ENCODE peak calls at places on chromosomes 1 and 21, in seven cellular contexts. A is HCEC 1CT, G is neural progenitor cell, C is NCI-H1105, B is RPMI7951, Y is hypothalamus, J is Kasumi-1. F is an unnamed sample.

GRCh38 chr1:242086093-242086492 is 87.2 kb upstream of the MAP1LC3C start:
- DNase-seq in A (no peak), C (no peak), Y (no peak), B (no peak), G (peak), J (no peak), F (no peak)

GRCh38 chr1:228374711-228375577 is 31.7 kb downstream of the TRIM11 start:
- DNase-seq in C (no peak), Y (peak), A (peak), G (no peak), J (no peak), B (peak), F (no peak)

GRCh38 chr1:113538225-113538624 is 147.9 kb downstream of the MAGI3 start:
- DNase-seq in A (no peak), Y (no peak), J (no peak), G (no peak), C (no peak), B (peak), F (no peak)

GRCh38 chr21:37263827-37264226 is 3.3 kb downstream of the VPS26C start:
- DNase-seq in B (peak), A (no peak), J (no peak), G (no peak), C (no peak), Y (no peak), F (no peak)

GRCh38 chr1:177069489-177069888 is 95.0 kb downstream of the ASTN1 start:
- DNase-seq in G (no peak), B (no peak), C (no peak), J (no peak), Y (no peak), A (no peak), F (no peak)

GRCh38 chr1:16920951-16921350 is 780 bp upstream of the CROCC start:
- DNase-seq in A (no peak), G (no peak), B (no peak), J (no peak), C (no peak), Y (no peak), F (no peak)

GRCh38 chr1:233473549-233474204 is 140.2 kb upstream of the KCNK1 start:
- DNase-seq in Y (no peak), B (no peak), G (no peak), J (no peak), C (no peak), A (no peak), F (no peak)

GRCh38 chr21:46131721-46132651 is 23.4 kb downstream of the FTCD start:
- DNase-seq in Y (no peak), C (no peak), J (no peak), A (no peak), G (no peak), B (no peak), F (no peak)

GRCh38 chr1:82245345-82246014 is 444.7 kb downstream of the ADGRL2 start:
- DNase-seq in C (no peak), B (no peak), G (no peak), Y (no peak), A (no peak), J (no peak), F (no peak)

GRCh38 chr1:90591970-90592356 is 125.1 kb downstream of the BARHL2 start:
- DNase-seq in B (no peak), Y (no peak), G (peak), J (no peak), A (no peak), C (no peak), F (no peak)

GRCh38 chr1:26820784-26821269 is 5.7 kb upstream of the ZDHHC18 start:
- DNase-seq in J (peak), A (no peak), B (no peak), C (no peak), G (no peak), Y (no peak), F (no peak)

GRCh38 chr1:242774256-242774655 is 249.8 kb upstream of the PLD5 start:
- DNase-seq in Y (no peak), C (no peak), G (no peak), A (no peak), B (no peak), J (no peak), F (no peak)

GRCh38 chr1:53326088-53326597 is 1.7 kb downstream of the LRP8 start:
- DNase-seq in G (peak), Y (peak), C (peak), B (peak), J (peak), A (peak), F (peak)

GRCh38 chr1:232598133-232598532 is 31.8 kb downstream of the SIPA1L2 start:
- DNase-seq in J (no peak), A (no peak), B (no peak), Y (no peak), G (no peak), C (no peak), F (no peak)

GRCh38 chr1:62800825-62801306 is 16.9 kb downstream of the ATG4C start:
- DNase-seq in A (peak), J (peak), Y (no peak), G (no peak), C (no peak), B (no peak), F (no peak)

GRCh38 chr1:46368781-46369180 is 25.3 kb upstream of the FAAH start:
- DNase-seq in A (no peak), J (no peak), G (no peak), B (no peak), C (no peak), Y (no peak), F (peak)

GRCh38 chr1:117147856-117148588 is 26.5 kb upstream of the TRIM45 start:
- DNase-seq in C (peak), J (no peak), Y (no peak), A (no peak), B (peak), G (no peak), F (no peak)

GRCh38 chr1:155695107-155695506 is 6.2 kb downstream of the DAP3 start:
- DNase-seq in G (no peak), Y (no peak), J (no peak), C (no peak), B (no peak), A (no peak), F (no peak)

GRCh38 chr1:201655243-201655642 is 116.3 kb downstream of the NAV1 start:
- DNase-seq in B (peak), G (peak), J (peak), C (no peak), Y (no peak), A (peak), F (no peak)

GRCh38 chr1:206117151-206117948 is at the start of gene AVPR1B:
- DNase-seq in J (peak), C (peak), B (peak), A (no peak), Y (peak), G (peak), F (no peak)

GRCh38 chr1:192793983-192794767 is 14.7 kb upstream of the RGS2 start:
- DNase-seq in J (no peak), A (peak), Y (no peak), B (no peak), C (no peak), G (no peak), F (no peak)

GRCh38 chr1:61058477-61059245 is 23.7 kb upstream of the NFIA start:
- DNase-seq in B (no peak), Y (no peak), J (no peak), G (no peak), C (no peak), A (peak), F (no peak)

GRCh38 chr1:1116701-1117468 is 996 bp upstream of the C1orf159 start:
- DNase-seq in Y (no peak), A (no peak), J (no peak), C (peak), G (peak), B (peak), F (no peak)

GRCh38 chr1:88210088-88210825 is 473.8 kb upstream of the PKN2 start:
- DNase-seq in A (no peak), B (no peak), G (no peak), Y (no peak), J (no peak), C (no peak), F (no peak)

GRCh38 chr1:203161175-203161574 is 14.5 kb downstream of the MYBPH start:
- DNase-seq in C (no peak), Y (no peak), J (no peak), B (no peak), G (no peak), A (no peak), F (no peak)

GRCh38 chr1:29415156-29415830 is 179.0 kb downstream of the PTPRU start:
- DNase-seq in G (peak), J (no peak), Y (no peak), B (peak), C (no peak), A (no peak), F (no peak)

GRCh38 chr1:159877695-159878444 is 15.4 kb upstream of the VSIG8 start:
- DNase-seq in C (peak), B (no peak), A (no peak), G (no peak), J (no peak), Y (no peak), F (no peak)

GRCh38 chr1:186897008-186897407 is 68.3 kb downstream of the PLA2G4A start:
- DNase-seq in J (no peak), A (no peak), G (no peak), Y (no peak), B (no peak), C (no peak), F (no peak)

GRCh38 chr1:10178602-10179407 is 31.6 kb upstream of the KIF1B start:
- DNase-seq in G (peak), B (no peak), A (no peak), Y (no peak), C (no peak), J (no peak), F (no peak)

GRCh38 chr1:236760480-236760879 is 34.6 kb upstream of the MTR start:
- DNase-seq in A (no peak), C (no peak), J (no peak), Y (no peak), G (no peak), B (peak), F (no peak)

GRCh38 chr1:186304982-186305949 is 69.8 kb downstream of the TPR start:
- DNase-seq in B (peak), A (peak), J (peak), Y (no peak), C (no peak), G (peak), F (no peak)

GRCh38 chr1:10514490-10515235 is 39.9 kb downstream of the PEX14 start:
- DNase-seq in J (peak), C (peak), Y (no peak), B (peak), G (peak), A (peak), F (no peak)

GRCh38 chr1:143735764-143736461 is 235.9 kb downstream of the FAM72C start:
- DNase-seq in B (no peak), Y (peak), A (no peak), C (no peak), G (no peak), J (no peak), F (no peak)

GRCh38 chr1:59674605-59675004 is 140.1 kb upstream of the HOOK1 start:
- DNase-seq in A (peak), G (no peak), J (peak), Y (no peak), B (peak), C (no peak), F (no peak)

GRCh38 chr1:152111515-152111968 is 3.7 kb downstream of the TCHH start:
- DNase-seq in B (peak), G (peak), A (no peak), J (peak), C (peak), Y (no peak), F (no peak)

GRCh38 chr1:40353081-40353480 is 20.4 kb upstream of the SMAP2 start:
- DNase-seq in J (no peak), G (no peak), B (no peak), C (no peak), A (no peak), Y (no peak), F (no peak)

GRCh38 chr1:154557939-154558609 is 388 bp downstream of the UBE2Q1 start:
- DNase-seq in B (peak), G (no peak), J (no peak), C (no peak), Y (no peak), A (peak), F (no peak)

GRCh38 chr1:19384113-19384512 is 72.0 kb downstream of the SLC66A1 start:
- DNase-seq in J (no peak), A (no peak), C (no peak), B (peak), Y (no peak), G (no peak), F (no peak)

F was measured in epithelial cell of proximal tubule.